ENCODE peak calls at places on chromosomes 7 and 10, in four cellular contexts. F is left lung, R is BJ, U is Caco-2. T is an unnamed sample.

GRCh38 chr10:50917486-50917885 is 32.1 kb upstream of the A1CF start:
- DNase-seq in F (no peak), R (peak; percentile 35), U (no peak), T (no peak)

GRCh38 chr7:44065431-44066110 is at the start of gene PGAM2:
- DNase-seq in R (no peak), U (peak; percentile 42), F (peak; percentile 32), T (peak; percentile 50)

GRCh38 chr10:122010405-122011050 is 21.6 kb downstream of the TACC2 start:
- DNase-seq in R (no peak), F (no peak), U (no peak), T (no peak)

GRCh38 chr7:82506702-82507101 is 63.1 kb upstream of the CACNA2D1 start:
- DNase-seq in F (no peak), R (no peak), U (no peak), T (no peak)

GRCh38 chr10:6297951-6298381 is 95.2 kb downstream of the PFKFB3 start:
- DNase-seq in F (no peak), U (no peak), R (no peak), T (no peak)

GRCh38 chr10:47318706-47319105 is 3.5 kb upstream of the GDF2 start:
- DNase-seq in F (no peak), U (peak; percentile 64), R (no peak), T (no peak)

GRCh38 chr10:69515699-69516547 is 57.3 kb downstream of the NEUROG3 start:
- DNase-seq in F (peak; percentile 60), R (no peak), U (peak; percentile 82), T (peak; percentile 75)

GRCh38 chr7:42222891-42223290 is 14.1 kb downstream of the GLI3 start:
- DNase-seq in F (no peak), R (no peak), U (no peak), T (no peak)

GRCh38 chr10:129945941-129946760 is 17.9 kb downstream of the EBF3 start:
- DNase-seq in R (no peak), U (no peak), F (peak; percentile 25), T (no peak)

GRCh38 chr7:18768256-18768655 is 272.7 kb downstream of the HDAC9 start:
- DNase-seq in F (no peak), R (no peak), U (no peak), T (no peak)

GRCh38 chr10:75238182-75239180 is 2.7 kb upstream of the COMTD1 start:
- DNase-seq in R (no peak), U (peak; percentile 59), F (no peak), T (peak; percentile 70)

GRCh38 chr7:159112136-159113011 is 32.3 kb downstream of the VIPR2 start:
- DNase-seq in F (no peak), R (no peak), U (peak; percentile 28), T (no peak)

GRCh38 chr10:697097-697875 is 7.8 kb upstream of the DIP2C start:
- DNase-seq in F (no peak), R (no peak), U (no peak), T (no peak)

GRCh38 chr7:51121945-51122425 is 194.6 kb downstream of the COBL start:
- DNase-seq in R (no peak), U (no peak), F (no peak), T (no peak)

GRCh38 chr7:84060760-84061261 is 133.8 kb downstream of the SEMA3A start:
- DNase-seq in U (no peak), R (no peak), F (no peak), T (no peak)

GRCh38 chr7:136523581-136523980 is 344.9 kb upstream of the CHRM2 start:
- DNase-seq in R (no peak), U (no peak), F (no peak), T (no peak)

GRCh38 chr7:46485481-46486065 is 564.5 kb upstream of the IGFBP3 start:
- DNase-seq in R (no peak), F (no peak), U (no peak), T (no peak)

GRCh38 chr10:119625570-119626280 is 25.5 kb upstream of the BAG3 start:
- DNase-seq in U (no peak), F (no peak), R (no peak), T (no peak)

GRCh38 chr7:73844848-73845460 is 2.6 kb upstream of the METTL27 start:
- DNase-seq in F (no peak), R (no peak), U (no peak), T (no peak)

GRCh38 chr7:136874393-136875032 is 6.1 kb downstream of the CHRM2 start:
- DNase-seq in F (no peak), U (no peak), R (no peak), T (no peak)

GRCh38 chr7:158816995-158817394 is 12.3 kb downstream of the ESYT2 start:
- DNase-seq in F (peak; percentile 65), U (peak; percentile 82), R (no peak), T (peak; percentile 73)

GRCh38 chr7:94059747-94060146 is 55.6 kb upstream of the BET1 start:
- DNase-seq in R (no peak), F (no peak), U (no peak), T (no peak)

GRCh38 chr7:2106920-2107319 is 125.8 kb downstream of the MAD1L1 start:
- DNase-seq in U (no peak), R (no peak), F (no peak), T (no peak)

GRCh38 chr7:280461-280860 is 9.5 kb upstream of the FOXL3 start:
- DNase-seq in F (peak; percentile 21), R (no peak), U (no peak), T (peak; percentile 15)

GRCh38 chr10:117543245-117543998 is 876 bp downstream of the EMX2 start:
- DNase-seq in U (no peak), R (no peak), F (no peak), T (no peak)

GRCh38 chr7:50411333-50412028 is 38.7 kb downstream of the FIGNL1 start:
- DNase-seq in F (no peak), R (no peak), U (no peak), T (no peak)

GRCh38 chr10:88256013-88256680 is 327.0 kb downstream of the RNLS start:
- DNase-seq in R (no peak), U (no peak), F (no peak), T (no peak)

GRCh38 chr7:127391591-127392181 is 822 bp downstream of the ZNF800 start:
- DNase-seq in U (peak; percentile 47), R (no peak), F (peak; percentile 43), T (no peak)

GRCh38 chr10:130393342-130393741 is 257.2 kb downstream of the GLRX3 start:
- DNase-seq in R (no peak), U (no peak), F (no peak), T (no peak)

GRCh38 chr10:80540136-80540535 is 2.4 kb downstream of the SH2D4B start:
- DNase-seq in R (no peak), F (no peak), U (no peak), T (no peak)

GRCh38 chr10:124298891-124299290 is 119.8 kb downstream of the OAT start:
- DNase-seq in F (peak; percentile 30), U (no peak), R (no peak), T (no peak)

GRCh38 chr7:92156976-92157375 is 22.0 kb downstream of the LRRD1 start:
- DNase-seq in F (no peak), U (no peak), R (no peak), T (no peak)

GRCh38 chr7:95976369-95976768 is 204.0 kb downstream of the DYNC1I1 start:
- DNase-seq in U (no peak), F (no peak), R (no peak), T (no peak)
- H3K4me3 ChIP-seq in U (no peak overlapping the region), F (no peak overlapping the region), R (no peak overlapping the region), T (no peak overlapping the region)

DNA sequence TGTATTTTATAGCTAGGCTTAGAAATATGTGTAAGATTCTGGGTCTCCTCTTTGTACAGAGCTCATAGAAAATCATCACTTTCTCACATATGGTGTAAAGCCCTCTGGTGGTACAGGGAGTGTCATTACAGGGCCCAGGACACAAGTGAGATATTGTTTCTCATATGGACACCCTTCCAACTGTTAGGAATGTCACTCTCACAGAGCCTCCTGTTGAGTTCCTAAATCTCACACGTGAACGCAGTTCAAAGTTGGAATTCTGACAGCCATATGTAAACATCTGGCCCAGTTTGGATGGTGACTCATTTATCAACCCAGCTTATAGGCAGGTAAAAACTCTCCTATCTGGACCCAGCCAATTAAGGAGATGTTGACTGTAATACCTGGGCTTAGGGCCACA is 35.4 kb upstream of the ZNF107 start:
- DNase-seq in U (no peak), F (no peak), R (no peak), T (no peak)
- TF ChIP-seq CTCF in U (peak; percentile 59), F (peak; percentile 28), R (peak; percentile 44), T (peak; percentile 40)

GRCh38 chr10:77637474-77637985 is at the start of gene KCNMA1:
- DNase-seq in U (no peak), F (no peak), R (no peak), T (peak; percentile 53)
- H3K4me3 ChIP-seq in U (peak within 1 kb of the TSS; percentile 77), F (peak within 1 kb of the TSS; percentile 47), R (peak within 1 kb of the TSS; percentile 83), T (peak within 1 kb of the TSS; percentile 53)

GRCh38 chr7:105438254-105438653 is 49.5 kb upstream of the SRPK2 start:
- DNase-seq in F (no peak), U (no peak), R (no peak), T (no peak)

GRCh38 chr7:105438847-105439173 is 50.1 kb upstream of the SRPK2 start:
- DNase-seq in U (no peak), F (no peak), R (no peak), T (no peak)

GRCh38 chr7:105444342-105444938 is 55.7 kb upstream of the SRPK2 start:
- DNase-seq in U (no peak), R (no peak), F (no peak), T (no peak)

GRCh38 chr7:105439174-105439893 is 50.6 kb upstream of the SRPK2 start:
- DNase-seq in F (no peak), R (peak; percentile 90), U (no peak), T (no peak)
- TF ChIP-seq CTCF in F (no peak), R (peak; percentile 22), U (no peak), T (no peak)

DNA sequence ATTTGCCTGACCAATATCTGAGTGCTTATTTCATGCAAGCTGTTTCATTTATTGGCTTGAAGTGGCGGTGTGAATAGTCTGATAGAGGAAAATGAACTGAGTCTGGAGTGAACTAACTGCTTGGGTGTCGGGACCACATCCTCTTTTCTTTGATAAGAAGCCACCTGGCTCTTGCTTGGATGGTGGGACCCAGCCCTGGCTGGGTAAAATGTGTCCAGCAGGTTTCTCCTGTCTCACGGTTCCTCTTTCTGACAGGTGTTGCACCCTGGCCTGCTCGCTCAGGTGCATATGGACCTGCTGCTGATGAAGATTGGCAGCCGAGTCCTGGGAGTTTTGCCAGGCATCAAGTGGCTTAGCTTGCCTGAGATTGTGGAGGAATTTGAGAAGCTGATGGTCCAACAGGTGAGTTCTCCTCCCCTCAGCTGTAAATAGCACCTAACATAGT is 1.6 kb downstream of the ADCK2 start:
- DNase-seq in R (no peak), F (peak; percentile 66), U (no peak), T (peak; percentile 63)
- H3K4me3 ChIP-seq in R (no peak overlapping the region), F (no peak overlapping the region), U (no peak overlapping the region), T (peak overlapping the region; percentile 77)